ENCODE peak calls at places on chromosomes 7 and 10, in nine cellular contexts. X is naive thymus-derived CD4-positive, alpha-beta T cell; E is astrocyte of the cerebellum; H is thoracic aorta; S is EL; I is KG1; R is right lobe of liver; O is heart left ventricle; A is HT-29. Z is an unnamed sample.
A peak's percentile ranks its signal among the peaks of the same experiment; 100 is the strongest.

GRCh38 chr7:55957190-55957589 is 5.5 kb downstream of the MRPS17 start:
- DNase-seq in X (no peak), E (no peak), H (no peak), S (no peak), I (no peak), R (no peak), O (no peak), A (no peak), Z (no peak)

GRCh38 chr7:45670717-45671116 is 96.5 kb downstream of the ADCY1 start:
- DNase-seq in X (no peak), E (no peak), H (no peak), S (no peak), I (no peak), R (peak; percentile 77), O (no peak), A (no peak), Z (no peak)

GRCh38 chr10:23053036-23053435 is 42.3 kb upstream of the MSRB2 start:
- DNase-seq in X (no peak), E (no peak), H (no peak), S (no peak), I (no peak), R (no peak), O (no peak), A (no peak), Z (no peak)

GRCh38 chr10:87845624-87846377 is 17.5 kb downstream of the KLLN start:
- DNase-seq in X (no peak), E (no peak), H (no peak), S (peak; percentile 84), I (no peak), R (no peak), O (no peak), A (no peak), Z (no peak)

GRCh38 chr10:3850999-3851937 is 66.3 kb upstream of the KLF6 start:
- DNase-seq in X (no peak), E (peak; percentile 3), H (no peak), S (peak; percentile 76), I (peak; percentile 42), R (no peak), O (no peak), A (peak; percentile 63), Z (peak; percentile 47)

GRCh38 chr7:111650456-111650999 is 88.2 kb upstream of the IMMP2L start:
- DNase-seq in X (no peak), E (no peak), H (no peak), S (peak; percentile 57), I (no peak), R (no peak), O (no peak), A (peak; percentile 64), Z (no peak)

GRCh38 chr10:94088926-94089381 is 95.2 kb downstream of the PLCE1 start:
- DNase-seq in X (no peak), E (no peak), H (no peak), S (peak; percentile 56), I (no peak), R (no peak), O (no peak), A (no peak), Z (no peak)

GRCh38 chr7:64755881-64756280 is 38.3 kb upstream of the ZNF138 start:
- DNase-seq in X (no peak), E (no peak), H (no peak), S (no peak), I (no peak), R (no peak), O (no peak), A (no peak), Z (no peak)

GRCh38 chr10:71213761-71214440 is 1.5 kb downstream of the UNC5B start:
- DNase-seq in X (no peak), E (no peak), H (no peak), S (peak; percentile 72), I (no peak), R (no peak), O (peak; percentile 69), A (no peak), Z (no peak)

GRCh38 chr10:3071405-3072198 is 4.3 kb downstream of the PFKP start:
- DNase-seq in X (peak; percentile 54), E (peak; percentile 48), H (no peak), S (peak; percentile 80), I (no peak), R (no peak), O (no peak), A (peak; percentile 65), Z (no peak)

GRCh38 chr10:7409045-7409731 is 1.6 kb downstream of the SFMBT2 start:
- DNase-seq in X (peak; percentile 61), E (no peak), H (no peak), S (no peak), I (no peak), R (peak; percentile 58), O (peak; percentile 57), A (no peak), Z (peak; percentile 69)

GRCh38 chr10:110996256-110996655 is 76.9 kb downstream of the SHOC2 start:
- DNase-seq in X (no peak), E (no peak), H (no peak), S (no peak), I (no peak), R (no peak), O (no peak), A (no peak), Z (no peak)

GRCh38 chr7:87475359-87476178 is at the start of gene ABCB4:
- DNase-seq in X (no peak), E (no peak), H (no peak), S (no peak), I (no peak), R (peak; percentile 82), O (peak; percentile 65), A (no peak), Z (no peak)

GRCh38 chr10:71245420-71246325 is 33.3 kb downstream of the UNC5B start:
- DNase-seq in X (no peak), E (no peak), H (no peak), S (no peak), I (no peak), R (peak; percentile 35), O (peak; percentile 64), A (no peak), Z (no peak)

Z was measured in Ammon's horn.